ENCODE peak calls at places on chromosomes 12 and 14, in seven cellular contexts. K is PC-3, T is right atrium auricular region, F is thyroid gland, A is endothelial cell of umbilical vein, M is mesendoderm, B is tibial nerve. Q is an unnamed sample. For H3K27me3, the result is how much of the 10 kb centered on the place peaks cover.

GRCh38 chr14:32711103-32711680 is 227.5 kb upstream of the NPAS3 start:
- DNase-seq in B (no peak), A (peak), T (no peak), F (peak), M (peak), K (peak), Q (no peak)

GRCh38 chr14:34328178-34328577 is 133.9 kb downstream of the SPTSSA start:
- DNase-seq in T (no peak), M (no peak), K (no peak), A (no peak), F (no peak), B (no peak), Q (no peak)

GRCh38 chr12:76284816-76285750 is 63.1 kb downstream of the BBS10 start:
- DNase-seq in B (no peak), A (no peak), T (no peak), M (no peak), K (peak), F (no peak), Q (no peak)

GRCh38 chr14:77848031-77848430 is 48.1 kb downstream of the ADCK1 start:
- DNase-seq in A (no peak), M (no peak), B (no peak), T (no peak), K (no peak), F (no peak), Q (no peak)

GRCh38 chr12:27424631-27425230 is 21.8 kb upstream of the SMCO2 start:
- DNase-seq in T (no peak), F (peak), A (peak), B (no peak), K (peak), M (peak), Q (no peak)

GRCh38 chr14:33647385-33647786 is 303.5 kb downstream of the EGLN3 start:
- DNase-seq in K (peak), F (no peak), B (no peak), M (peak), A (peak), T (no peak), Q (no peak)

GRCh38 chr12:81417056-81417455 is 339.2 kb downstream of the ACSS3 start:
- DNase-seq in B (no peak), K (no peak), A (no peak), M (no peak), F (no peak), T (no peak), Q (no peak)

GRCh38 chr12:56221233-56221756 is 427 bp downstream of the RNF41 start:
- DNase-seq in T (no peak), A (peak), M (peak), K (peak), F (peak), B (no peak), Q (no peak)

GRCh38 chr14:22979748-22980392 is 2.5 kb downstream of the AJUBA start:
- DNase-seq in A (no peak), F (no peak), B (no peak), K (no peak), M (no peak), T (no peak), Q (no peak)

GRCh38 chr14:32472512-32473472 is 143.7 kb downstream of the AKAP6 start:
- DNase-seq in T (no peak), F (no peak), A (peak), B (no peak), K (peak), M (peak), Q (no peak)

GRCh38 chr14:85963486-85963885 is 433.5 kb downstream of the FLRT2 start:
- DNase-seq in K (no peak), F (no peak), M (no peak), B (no peak), T (no peak), A (no peak), Q (no peak)

GRCh38 chr12:64127811-64128210 is 94.3 kb downstream of the KICS2 start:
- DNase-seq in K (no peak), A (no peak), F (no peak), B (no peak), M (no peak), T (no peak), Q (no peak)

GRCh38 chr14:32576088-32576795 is 247.1 kb downstream of the AKAP6 start:
- DNase-seq in M (peak), K (peak), F (peak), T (peak), B (no peak), A (peak), Q (peak)

GRCh38 chr12:47757840-47758583 is 668 bp downstream of the RAPGEF3 start:
- DNase-seq in K (no peak), B (no peak), F (peak), M (peak), A (peak), T (no peak), Q (no peak)

GRCh38 chr12:6074979-6075585 is 49.4 kb downstream of the VWF start:
- DNase-seq in A (peak), K (no peak), F (no peak), B (no peak), T (peak), M (no peak), Q (no peak)

GRCh38 chr12:66279127-66279712 is 23.1 kb upstream of the HELB start:
- DNase-seq in A (peak), F (no peak), B (no peak), T (no peak), M (peak), K (peak), Q (peak)

GRCh38 chr12:72673853-72674252 is 401.7 kb downstream of the TRHDE start:
- DNase-seq in B (no peak), F (no peak), K (no peak), M (no peak), T (no peak), A (no peak), Q (no peak)

GRCh38 chr12:4379410-4379809 is at the start of gene FGF23:
- DNase-seq in B (no peak), T (no peak), M (peak), K (peak), A (peak), F (no peak), Q (no peak)

GRCh38 chr12:120813588-120814153 is 88.0 kb downstream of the ACADS start:
- DNase-seq in A (no peak), F (no peak), B (no peak), T (no peak), M (no peak), K (no peak), Q (no peak)

GRCh38 chr14:94480809-94481208 is 4.8 kb upstream of the SERPINA9 start:
- DNase-seq in B (no peak), F (no peak), A (no peak), K (no peak), T (no peak), M (no peak), Q (no peak)

GRCh38 chr12:25615119-25615518 is 62.0 kb upstream of the LMNTD1 start:
- DNase-seq in T (no peak), M (peak), B (no peak), F (no peak), A (peak), K (peak), Q (no peak)

GRCh38 chr14:85316701-85317100 is 213.2 kb upstream of the FLRT2 start:
- DNase-seq in F (no peak), M (no peak), A (no peak), K (no peak), B (no peak), T (no peak), Q (no peak)

GRCh38 chr12:64147860-64148259 is 74.2 kb downstream of the KICS2 start:
- DNase-seq in K (no peak), M (no peak), F (peak), T (no peak), A (no peak), B (no peak), Q (no peak)

GRCh38 chr12:5051334-5051733 is 7.7 kb downstream of the KCNA5 start:
- DNase-seq in A (no peak), B (no peak), F (no peak), M (no peak), K (no peak), T (no peak), Q (no peak)

GRCh38 chr14:76498976-76499375 is 123.0 kb downstream of the ESRRB start:
- DNase-seq in T (no peak), F (peak), M (no peak), K (no peak), A (no peak), B (no peak), Q (no peak)

GRCh38 chr14:34452258-34452822 is 9.7 kb downstream of the SPTSSA start:
- DNase-seq in T (no peak), K (peak), F (no peak), B (no peak), A (no peak), M (no peak), Q (no peak)

GRCh38 chr12:15852383-15852782 is 29.8 kb upstream of the STRAP start:
- DNase-seq in T (no peak), B (no peak), M (no peak), K (no peak), A (no peak), F (no peak), Q (no peak)

GRCh38 chr12:44462729-44463128 is 413.4 kb downstream of the NELL2 start:
- DNase-seq in T (no peak), B (no peak), K (no peak), A (no peak), F (no peak), M (no peak), Q (no peak)

GRCh38 chr12:90069711-90070110 is 361.1 kb upstream of the ATP2B1 start:
- DNase-seq in K (no peak), A (no peak), T (no peak), F (no peak), B (no peak), M (no peak), Q (no peak)

GRCh38 chr12:5047094-5047493 is 3.4 kb downstream of the KCNA5 start:
- DNase-seq in K (no peak), T (no peak), B (no peak), M (no peak), A (no peak), F (no peak), Q (no peak)

GRCh38 chr12:63036216-63036973 is 101.4 kb upstream of the PPM1H start:
- DNase-seq in A (no peak), B (no peak), K (no peak), M (no peak), F (no peak), T (no peak), Q (no peak)

GRCh38 chr14:104820669-104821228 is 19.8 kb downstream of the ZBTB42 start:
- DNase-seq in M (peak), K (no peak), F (peak), A (peak), T (no peak), B (no peak), Q (no peak)

GRCh38 chr14:97262336-97262735 is 465.2 kb downstream of the VRK1 start:
- DNase-seq in B (no peak), M (no peak), F (no peak), T (no peak), K (no peak), A (no peak), Q (no peak)

GRCh38 chr12:89351489-89352241 is 636 bp downstream of the DUSP6 start:
- DNase-seq in B (no peak), A (no peak), M (no peak), F (peak), K (no peak), T (no peak), Q (peak)

GRCh38 chr12:13194462-13195110 is 1.9 kb upstream of the EMP1 start:
- DNase-seq in A (no peak), F (no peak), T (no peak), B (no peak), K (peak), M (peak), Q (no peak)

GRCh38 chr14:60655898-60656754 is 6.8 kb upstream of the SIX1 start:
- DNase-seq in M (peak), K (no peak), T (no peak), F (no peak), A (no peak), B (no peak), Q (no peak)
- H3K27me3 ChIP-seq in M (half or more), K (under half), T (under half), F (half or more), A (under half), B (under half), Q (under half)

GRCh38 chr12:52144512-52145227 is 47.1 kb downstream of the KRT80 start:
- DNase-seq in T (no peak), B (no peak), K (no peak), M (no peak), A (no peak), F (no peak), Q (no peak)
- H3K4me3 ChIP-seq in T (no peak), B (no peak), K (no peak), M (no peak), A (no peak), F (no peak), Q (no peak)

DNA sequence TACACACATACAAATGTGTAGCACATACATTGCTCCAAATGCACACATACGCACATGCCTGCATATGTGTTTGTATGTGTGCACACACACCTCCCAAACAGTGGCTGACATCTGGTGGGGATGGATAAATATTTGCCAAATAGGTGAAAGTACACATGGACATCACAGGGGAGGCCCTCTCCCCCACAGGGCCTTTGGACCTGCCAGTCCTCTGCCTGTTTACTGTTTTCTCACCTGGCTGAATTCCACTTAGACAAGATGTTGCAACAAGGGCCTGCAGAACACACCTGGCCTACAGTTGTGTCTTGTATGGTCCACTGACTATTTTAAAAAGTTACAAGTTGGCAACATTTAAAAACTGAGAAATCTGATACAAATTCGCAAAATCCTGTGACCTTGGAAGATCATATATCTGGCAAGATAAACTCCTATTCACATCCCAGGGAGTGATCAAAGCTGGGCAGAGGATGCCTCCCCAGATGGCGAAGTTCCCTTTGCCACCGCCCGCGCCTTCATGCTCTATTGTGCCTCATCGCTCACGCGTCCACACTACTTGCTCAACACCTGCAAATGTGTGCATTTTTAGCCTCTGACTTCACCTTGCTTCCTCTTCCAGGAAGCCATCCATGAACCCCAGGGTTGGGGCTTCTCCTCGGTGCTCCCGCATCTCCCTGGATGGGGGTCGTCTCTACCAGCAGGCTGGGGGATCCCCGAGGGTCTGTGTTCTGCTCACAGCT is 118.4 kb upstream of the FZD10 start:
- DNase-seq in M (no peak), A (no peak), K (no peak), F (no peak), T (no peak), B (no peak), Q (no peak)
- H3K27me3 ChIP-seq in M (under half), A (under half), K (under half), F (under half), T (under half), B (under half), Q (under half)

GRCh38 chr14:64915797-64916196 is 1.5 kb downstream of the CHURC1 start:
- DNase-seq in B (no peak), T (no peak), K (no peak), F (no peak), A (no peak), M (no peak), Q (no peak)
- H3K4me3 ChIP-seq in B (no peak), T (no peak), K (peak), F (no peak), A (no peak), M (no peak), Q (peak)

GRCh38 chr12:132209654-132210222 is 65.5 kb downstream of the NOC4L start:
- DNase-seq in T (no peak), M (no peak), A (no peak), F (no peak), B (no peak), K (no peak), Q (no peak)

GRCh38 chr12:132206093-132206434 is 61.8 kb downstream of the NOC4L start:
- DNase-seq in T (no peak), M (no peak), F (peak), B (no peak), K (no peak), A (no peak), Q (no peak)

GRCh38 chr12:132210223-132211055 is 66.2 kb downstream of the NOC4L start:
- DNase-seq in M (no peak), K (peak), B (no peak), A (no peak), T (no peak), F (no peak), Q (no peak)

GRCh38 chr12:132207083-132207775 is 63.0 kb downstream of the NOC4L start:
- DNase-seq in T (no peak), B (no peak), M (no peak), A (no peak), K (no peak), F (no peak), Q (no peak)

GRCh38 chr12:132208153-132208823 is 64.0 kb downstream of the NOC4L start:
- DNase-seq in M (no peak), F (no peak), T (no peak), A (no peak), K (no peak), B (no peak), Q (no peak)
- H3K27me3 ChIP-seq in M (under half), F (under half), T (under half), A (under half), K (under half), B (under half), Q (under half)

DNA sequence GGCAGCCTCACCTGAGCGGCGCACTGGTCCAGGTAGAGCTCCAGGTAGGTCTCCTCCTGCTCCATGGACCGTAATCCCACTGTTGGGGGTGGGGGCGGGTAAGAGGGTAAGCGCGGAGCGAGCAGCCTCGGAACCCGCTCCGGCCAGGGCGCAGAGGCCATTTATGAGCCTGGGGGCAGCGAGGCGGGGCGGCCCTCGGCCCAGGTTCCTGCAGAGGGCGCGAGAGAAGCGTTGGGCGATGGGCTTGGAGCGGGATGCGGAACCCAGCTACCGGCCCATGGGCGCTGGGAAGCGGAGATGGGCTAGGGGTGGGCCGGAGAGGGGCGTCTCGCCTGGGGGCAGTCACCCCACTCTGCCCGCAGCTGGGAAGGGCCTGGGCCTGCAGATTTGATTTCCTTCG is at the start of gene TBPL2:
- DNase-seq in M (peak), T (no peak), B (no peak), A (no peak), K (no peak), F (no peak), Q (no peak)
- H3K4me3 ChIP-seq in M (no peak), T (no peak), B (no peak), A (peak), K (no peak), F (no peak), Q (no peak)

GRCh38 chr14:67734675-67735074 is 33.0 kb downstream of the RDH12 start:
- DNase-seq in A (peak), F (no peak), T (no peak), M (peak), B (no peak), K (no peak), Q (no peak)
- H3K27me3 ChIP-seq in A (under half), F (under half), T (under half), M (under half), B (under half), K (under half), Q (under half)

GRCh38 chr12:51864701-51865469 is 16.4 kb upstream of the FIGNL2 start:
- DNase-seq in B (no peak), M (peak), T (no peak), A (no peak), K (no peak), F (no peak), Q (no peak)

GRCh38 chr12:51863921-51864700 is 15.6 kb upstream of the FIGNL2 start:
- DNase-seq in K (no peak), B (no peak), M (peak), F (no peak), A (no peak), T (no peak), Q (no peak)

GRCh38 chr12:51860986-51861385 is 12.5 kb upstream of the FIGNL2 start:
- DNase-seq in M (no peak), F (no peak), B (no peak), T (no peak), A (no peak), K (no peak), Q (no peak)

GRCh38 chr12:51863363-51863920 is 14.9 kb upstream of the FIGNL2 start:
- DNase-seq in A (no peak), K (no peak), T (no peak), M (peak), B (no peak), F (no peak), Q (no peak)

GRCh38 chr12:51862947-51863346 is 14.4 kb upstream of the FIGNL2 start:
- DNase-seq in A (no peak), M (peak), B (no peak), K (no peak), F (no peak), T (no peak), Q (no peak)
- H3K4me3 ChIP-seq in A (no peak), M (no peak), B (no peak), K (no peak), F (no peak), T (no peak), Q (no peak)

DNA sequence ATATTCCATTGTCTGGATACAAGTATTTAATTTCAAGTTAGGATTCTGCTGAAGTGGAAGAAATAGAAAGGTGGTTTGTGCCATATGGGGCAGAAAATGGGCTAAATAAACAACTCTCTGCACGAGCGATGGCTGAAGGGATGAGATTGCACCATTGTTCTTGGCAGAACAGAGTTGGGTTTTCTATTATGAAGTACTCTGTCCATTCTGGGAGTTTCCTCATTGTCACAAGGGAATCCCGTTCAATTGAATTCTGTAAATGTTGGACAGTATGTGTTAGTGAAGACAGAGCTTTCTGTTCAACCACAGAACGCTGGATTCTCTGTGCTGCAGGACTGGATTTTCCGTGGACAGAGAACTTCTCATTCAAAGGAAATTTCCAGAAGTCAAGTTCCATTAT is 345.5 kb upstream of the PRICKLE1 start:
- DNase-seq in B (no peak), T (no peak), F (no peak), K (no peak), M (no peak), A (no peak), Q (no peak)
- H3K27me3 ChIP-seq in B (under half), T (under half), F (under half), K (under half), M (under half), A (under half), Q (under half)

GRCh38 chr14:81268016-81268416 is 47.3 kb upstream of the GTF2A1 start:
- DNase-seq in B (no peak), A (no peak), M (peak), K (peak), F (no peak), T (no peak), Q (no peak)
- H3K4me3 ChIP-seq in B (no peak), A (no peak), M (no peak), K (no peak), F (no peak), T (no peak), Q (no peak)

Q was measured in naive thymus-derived CD4-positive, alpha-beta T cell.